ENCODE peak calls at places on chromosomes 7 and 10, in four cellular contexts. G is posterior vena cava, M is NCI-H1930, O is T-helper 2 cell. K is an unnamed sample.

GRCh38 chr10:70515035-70515702 is 36.6 kb downstream of the PALD1 start:
- DNase-seq in G (no peak), M (no peak), O (no peak), K (no peak)

GRCh38 chr7:47814905-47815613 is 133.2 kb downstream of the PKD1L1 start:
- DNase-seq in G (no peak), M (no peak), O (no peak), K (no peak)

GRCh38 chr10:133616371-133617130 is 10.0 kb downstream of the FRG2B start:
- DNase-seq in G (no peak), M (no peak), O (no peak), K (no peak)

GRCh38 chr7:129144095-129144833 is at the start of gene TSPAN33:
- DNase-seq in G (peak; percentile 91), M (peak; percentile 80), O (peak; percentile 53), K (peak; percentile 46)

GRCh38 chr7:22554184-22554583 is 54.2 kb upstream of the STEAP1B start:
- DNase-seq in G (no peak), M (no peak), O (no peak), K (no peak)

GRCh38 chr10:14705548-14706234 is 69.0 kb downstream of the FAM107B start:
- DNase-seq in G (no peak), M (no peak), O (no peak), K (no peak)

GRCh38 chr7:28041508-28042314 is 138.9 kb downstream of the JAZF1 start:
- DNase-seq in G (no peak), M (no peak), O (no peak), K (no peak)

GRCh38 chr10:5449823-5450222 is 37.5 kb downstream of the NET1 start:
- DNase-seq in G (no peak), M (no peak), O (no peak), K (no peak)

GRCh38 chr7:80114159-80114558 is 20.5 kb upstream of the GNAI1 start:
- DNase-seq in G (no peak), M (no peak), O (no peak), K (no peak)

GRCh38 chr10:92181575-92181974 is 109.3 kb downstream of the CPEB3 start:
- DNase-seq in G (no peak), M (peak; percentile 24), O (no peak), K (no peak)

K was measured in T-helper 1 cell.